ENCODE peak calls at places on chromosomes 7 and 10, in four cellular contexts. J is K562, L is GM12878, V is GM12891. R is an unnamed sample.

GRCh38 chr10:112848212-112848611 is 101.8 kb upstream of the TCF7L2 start:
- DNase-seq in J (peak), L (no peak), V (no peak), R (no peak)

GRCh38 chr10:35153723-35154122 is 27.1 kb downstream of the CREM start:
- DNase-seq in J (peak), L (no peak), V (no peak), R (no peak)

GRCh38 chr10:59265140-59265539 is 88.7 kb downstream of the PHYHIPL start:
- DNase-seq in J (no peak), L (no peak), V (no peak), R (no peak)

GRCh38 chr10:1120761-1121160 is 64.6 kb downstream of the WDR37 start:
- DNase-seq in J (no peak), L (no peak), V (no peak), R (no peak)

GRCh38 chr7:103735377-103735776 is 254.1 kb downstream of the RELN start:
- DNase-seq in J (no peak), L (no peak), V (no peak), R (no peak)

GRCh38 chr7:102883098-102883860 is 29.5 kb upstream of the LRRC17 start:
- DNase-seq in J (no peak), L (no peak), V (no peak), R (no peak)

GRCh38 chr10:43256531-43257209 is 10.2 kb downstream of the RASGEF1A start:
- DNase-seq in J (no peak), L (no peak), V (peak), R (no peak)

GRCh38 chr7:117008849-117009531 is 55.7 kb downstream of the ST7 start:
- DNase-seq in J (no peak), L (no peak), V (no peak), R (no peak)

GRCh38 chr10:70898687-70899086 is 10.3 kb upstream of the PCBD1 start:
- DNase-seq in J (no peak), L (no peak), V (no peak), R (no peak)

GRCh38 chr7:1555813-1556540 is at the start of gene TMEM184A:
- DNase-seq in J (no peak), L (no peak), V (no peak), R (peak)

GRCh38 chr7:29877196-29877595 is 70.9 kb downstream of the WIPF3 start:
- DNase-seq in J (no peak), L (no peak), V (no peak), R (no peak)

GRCh38 chr7:157786375-157787274 is 449.8 kb downstream of the DNAJB6 start:
- DNase-seq in J (no peak), L (no peak), V (no peak), R (no peak)

GRCh38 chr7:116812905-116813304 is 49.5 kb upstream of the CAPZA2 start:
- DNase-seq in J (no peak), L (no peak), V (no peak), R (no peak)

GRCh38 chr10:47238331-47239095 is 61.5 kb upstream of the GDF10 start:
- DNase-seq in J (no peak), L (no peak), V (no peak), R (no peak)

GRCh38 chr7:134799387-134799786 is 20.0 kb downstream of the CALD1 start:
- DNase-seq in J (no peak), L (no peak), V (no peak), R (no peak)

GRCh38 chr10:82910301-82910700 is 1035.3 kb downstream of the NRG3 start:
- DNase-seq in J (no peak), L (no peak), V (no peak), R (no peak)

GRCh38 chr10:129332476-129332875 is 134.6 kb upstream of the MGMT start:
- DNase-seq in J (peak), L (no peak), V (no peak), R (no peak)

GRCh38 chr10:93006435-93007039 is 54.1 kb upstream of the CYP26C1 start:
- DNase-seq in J (peak), L (no peak), V (no peak), R (no peak)

GRCh38 chr7:95501261-95501816 is 15.6 kb downstream of the ASB4 start:
- DNase-seq in J (no peak), L (peak), V (no peak), R (no peak)

GRCh38 chr7:45973725-45974532 is 52.9 kb upstream of the IGFBP3 start:
- DNase-seq in J (no peak), L (no peak), V (no peak), R (no peak)

GRCh38 chr7:14900051-14900450 is 2.5 kb downstream of the DGKB start:
- DNase-seq in J (no peak), L (no peak), V (no peak), R (no peak)

GRCh38 chr7:25926009-25926408 is 226.0 kb upstream of the NFE2L3 start:
- DNase-seq in J (peak), L (no peak), V (no peak), R (peak)

GRCh38 chr7:27339478-27339877 is 96.9 kb downstream of the EVX1 start:
- DNase-seq in J (no peak), L (no peak), V (no peak), R (peak)

GRCh38 chr7:46071076-46071475 is 150.0 kb upstream of the IGFBP3 start:
- DNase-seq in J (no peak), L (no peak), V (no peak), R (no peak)

GRCh38 chr7:137850586-137850985 is 3.8 kb upstream of the DGKI start:
- DNase-seq in J (no peak), L (no peak), V (no peak), R (no peak)

GRCh38 chr10:3906511-3907111 is 121.6 kb upstream of the KLF6 start:
- DNase-seq in J (no peak), L (no peak), V (no peak), R (no peak)

GRCh38 chr7:1668932-1669485 is 1.1 kb upstream of the ELFN1 start:
- DNase-seq in J (peak), L (no peak), V (no peak), R (no peak)

GRCh38 chr7:131040467-131040932 is 287.2 kb upstream of the MKLN1 start:
- DNase-seq in J (peak), L (no peak), V (peak), R (no peak)

GRCh38 chr10:4254101-4254994 is 469.3 kb upstream of the KLF6 start:
- DNase-seq in J (no peak), L (no peak), V (no peak), R (no peak)

GRCh38 chr10:77667426-77668324 is 30.1 kb upstream of the KCNMA1 start:
- DNase-seq in J (no peak), L (peak), V (no peak), R (no peak)

GRCh38 chr7:25029075-25029474 is 49.1 kb upstream of the OSBPL3 start:
- DNase-seq in J (no peak), L (no peak), V (no peak), R (no peak)

GRCh38 chr10:82319558-82319957 is 444.6 kb downstream of the NRG3 start:
- DNase-seq in J (no peak), L (no peak), V (no peak), R (no peak)

GRCh38 chr7:104627516-104627915 is 299.1 kb downstream of the LHFPL3 start:
- DNase-seq in J (peak), L (no peak), V (no peak), R (no peak)

GRCh38 chr7:77393261-77393660 is 22.9 kb downstream of the GSAP start:
- DNase-seq in J (no peak), L (peak), V (peak), R (no peak)

GRCh38 chr10:88385601-88386203 is 197.4 kb downstream of the RNLS start:
- DNase-seq in J (no peak), L (peak), V (peak), R (no peak)

GRCh38 chr7:69968969-69969368 is 370.7 kb downstream of the AUTS2 start:
- DNase-seq in J (no peak), L (no peak), V (no peak), R (no peak)

GRCh38 chr7:69962856-69963149 is 364.5 kb downstream of the AUTS2 start:
- DNase-seq in J (no peak), L (peak), V (no peak), R (no peak)

GRCh38 chr7:69967699-69968450 is 369.6 kb downstream of the AUTS2 start:
- DNase-seq in J (no peak), L (no peak), V (no peak), R (no peak)

GRCh38 chr7:69963388-69963787 is 365.1 kb downstream of the AUTS2 start:
- DNase-seq in J (no peak), L (no peak), V (no peak), R (no peak)

DNA sequence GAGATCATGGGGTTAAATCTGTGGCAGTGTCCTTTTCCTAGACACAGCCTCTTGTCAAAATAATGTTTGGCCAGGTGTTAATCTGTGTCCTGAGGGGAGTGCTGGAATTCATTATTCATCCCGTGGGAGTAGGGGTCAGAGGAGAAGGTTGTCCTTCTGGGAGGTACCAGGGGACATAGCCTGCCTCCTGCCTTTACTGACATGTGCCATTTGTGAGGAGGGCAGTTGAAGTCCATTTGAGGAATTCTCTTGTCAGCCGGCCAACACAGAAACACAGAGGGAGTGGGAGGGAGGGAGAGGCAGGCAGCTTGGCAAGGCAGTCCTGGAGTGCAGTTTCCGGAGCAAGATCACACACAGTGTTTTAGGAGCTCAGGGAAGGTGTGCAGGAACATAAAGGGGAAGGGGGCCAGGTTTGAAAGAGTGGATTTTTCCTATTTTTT is 368.9 kb downstream of the AUTS2 start:
- DNase-seq in J (no peak), L (no peak), V (no peak), R (no peak)
- TF ChIP-seq SPI1 in J (no peak), L (no peak), V (no peak), R (no peak)

DNA sequence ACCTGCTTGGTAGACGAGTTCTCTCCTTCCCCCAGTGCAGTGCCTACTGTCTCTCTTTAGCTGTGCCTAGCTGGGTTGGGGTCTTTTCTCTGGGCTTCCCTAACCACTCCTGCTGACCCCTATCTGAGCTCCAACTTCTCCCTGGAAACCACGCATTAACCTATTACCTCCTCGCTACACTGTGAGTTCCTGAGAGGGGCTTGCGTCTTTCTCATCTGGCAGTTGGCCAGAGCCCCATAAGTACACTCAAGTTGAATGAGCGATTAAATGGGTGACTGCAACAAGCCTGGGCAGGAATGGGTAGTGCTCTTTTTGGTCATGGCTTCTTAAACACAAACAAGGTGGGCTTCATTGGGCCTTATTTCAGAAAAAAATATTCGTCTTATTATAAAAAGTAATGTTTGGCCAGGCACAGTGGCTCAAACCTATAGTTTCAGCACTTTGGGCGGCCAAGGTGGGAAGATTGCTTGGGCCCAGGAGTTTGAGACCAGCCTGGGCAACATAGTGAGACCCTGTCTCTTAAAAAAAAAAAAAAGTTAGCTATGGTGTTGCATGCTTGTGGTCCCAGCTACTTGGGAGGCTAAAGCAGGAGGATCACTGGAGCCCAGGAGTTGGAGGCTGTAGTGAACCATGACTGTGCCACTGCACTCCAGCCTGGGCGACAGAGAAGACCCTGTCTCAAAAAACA is 41.4 kb downstream of the SYPL1 start:
- DNase-seq in J (no peak), L (no peak), V (no peak), R (no peak)
- TF ChIP-seq SPI1 in J (no peak), L (no peak), V (no peak), R (no peak)

GRCh38 chr10:116848032-116848911 is 1.0 kb upstream of the ENO4 start:
- DNase-seq in J (no peak), L (peak), V (peak), R (no peak)
- TF ChIP-seq SPI1 in J (peak), L (peak), V (peak), R (peak)

GRCh38 chr7:10472115-10472514 is 501.6 kb upstream of the PHF14 start:
- DNase-seq in J (no peak), L (no peak), V (no peak), R (no peak)

GRCh38 chr7:10468908-10469307 is 504.8 kb upstream of the PHF14 start:
- DNase-seq in J (no peak), L (no peak), V (no peak), R (no peak)

GRCh38 chr7:10471280-10471679 is 502.4 kb upstream of the PHF14 start:
- DNase-seq in J (no peak), L (no peak), V (no peak), R (no peak)

GRCh38 chr7:10473569-10473968 is 500.1 kb upstream of the PHF14 start:
- DNase-seq in J (no peak), L (no peak), V (no peak), R (no peak)

DNA sequence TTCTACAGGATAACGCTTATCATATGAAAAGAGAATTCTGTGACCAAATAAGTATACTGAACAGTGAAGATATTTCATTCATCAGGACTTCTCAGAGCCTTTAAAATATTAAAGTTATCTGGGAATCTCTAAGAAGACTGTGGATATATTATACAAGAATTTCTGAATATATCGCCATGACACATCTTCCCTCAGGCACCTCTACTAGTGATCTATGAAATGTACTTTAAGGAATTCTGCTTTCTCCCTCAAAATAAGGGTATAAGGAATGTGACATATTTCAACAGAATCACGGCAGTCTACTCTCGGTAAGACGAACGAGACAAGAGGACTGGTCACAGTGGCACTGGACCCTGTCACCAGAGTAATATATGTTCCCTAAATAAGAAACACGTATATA is 504.2 kb upstream of the PHF14 start:
- DNase-seq in J (no peak), L (no peak), V (no peak), R (no peak)
- TF ChIP-seq SPI1 in J (no peak), L (no peak), V (no peak), R (no peak)

DNA sequence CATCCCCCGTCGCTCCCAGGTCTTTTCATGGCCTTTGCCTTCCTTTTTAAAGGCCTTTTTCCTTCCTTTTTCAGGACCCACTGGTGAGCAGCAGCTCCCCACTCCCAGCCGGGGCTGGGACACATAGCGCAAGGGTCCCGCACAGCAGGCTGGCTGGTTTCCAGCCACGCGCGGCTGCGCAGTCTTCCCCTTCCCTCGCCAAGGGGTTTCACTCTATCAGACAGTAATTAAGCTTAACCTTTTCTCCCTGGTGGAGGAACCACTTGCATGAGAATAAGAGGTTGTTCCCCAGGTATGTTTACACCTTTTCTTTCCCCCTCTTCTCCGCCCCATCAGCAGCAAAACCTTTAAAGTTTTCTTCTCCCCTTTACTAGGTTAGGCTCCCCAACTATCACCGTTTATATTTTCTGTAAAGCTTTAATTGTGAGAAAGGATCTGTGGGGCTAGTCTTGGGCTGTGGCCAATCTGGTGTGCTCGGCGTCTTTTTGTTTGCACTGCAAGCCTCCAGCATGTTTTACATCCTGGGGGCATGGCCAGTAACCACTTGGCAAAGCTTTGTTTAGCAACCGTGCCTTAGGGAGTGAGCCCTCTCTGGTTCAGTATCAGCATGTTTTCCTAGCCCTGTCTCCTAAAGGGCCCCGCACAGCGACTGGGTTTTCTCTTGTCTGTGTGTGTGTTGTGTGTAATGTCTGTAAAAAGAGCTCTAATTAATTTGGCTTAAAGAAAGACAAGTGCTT is 219.6 kb downstream of the PHF14 start:
- DNase-seq in J (peak), L (no peak), V (no peak), R (no peak)
- TF ChIP-seq SPI1 in J (no peak), L (no peak), V (no peak), R (no peak)

GRCh38 chr10:122044045-122044661 is 55.2 kb downstream of the TACC2 start:
- DNase-seq in J (no peak), L (no peak), V (no peak), R (no peak)
- TF ChIP-seq SPI1 in J (no peak), L (no peak), V (no peak), R (no peak)